ENCODE peak calls at places on chromosomes 7 and 10, in eight cellular contexts. One of them, this sample, is unnamed.
A peak's percentile ranks its signal among the peaks of the same experiment; 100 is the strongest.

GRCh38 chr10:5710854-5711253 is 26.2 kb downstream of the TASOR2 start:
- DNase-seq in left ventricle myocardium inferior: no peak
- DNase-seq in tibial nerve: no peak
- DNase-seq in body of pancreas: no peak
- DNase-seq in GM06990: no peak
- DNase-seq in chondrocyte: no peak
- DNase-seq in psoas muscle: no peak
- DNase-seq in fibroblast of lung: peak; percentile 24
- DNase-seq in this sample: no peak

GRCh38 chr7:135186261-135186540 is 15.7 kb upstream of the CYREN start:
- DNase-seq in body of pancreas: no peak
- DNase-seq in chondrocyte: no peak
- DNase-seq in tibial nerve: no peak
- DNase-seq in fibroblast of lung: no peak
- DNase-seq in left ventricle myocardium inferior: no peak
- DNase-seq in GM06990: no peak
- DNase-seq in psoas muscle: no peak
- DNase-seq in this sample: no peak

GRCh38 chr7:151706568-151707469 is 170.1 kb downstream of the PRKAG2 start:
- DNase-seq in fibroblast of lung: peak; percentile 45
- DNase-seq in chondrocyte: no peak
- DNase-seq in psoas muscle: peak; percentile 15
- DNase-seq in left ventricle myocardium inferior: peak; percentile 5
- DNase-seq in body of pancreas: no peak
- DNase-seq in GM06990: no peak
- DNase-seq in tibial nerve: no peak
- DNase-seq in this sample: no peak

GRCh38 chr10:86535057-86535882 is 13.7 kb upstream of the WAPL start:
- DNase-seq in tibial nerve: peak; percentile 46
- DNase-seq in body of pancreas: peak; percentile 91
- DNase-seq in chondrocyte: no peak
- DNase-seq in psoas muscle: peak; percentile 95
- DNase-seq in fibroblast of lung: peak; percentile 23
- DNase-seq in GM06990: peak; percentile 46
- DNase-seq in left ventricle myocardium inferior: peak; percentile 87
- DNase-seq in this sample: peak; percentile 44

GRCh38 chr10:108393111-108393510 is 1228.6 kb upstream of the SORCS1 start:
- DNase-seq in body of pancreas: no peak
- DNase-seq in psoas muscle: no peak
- DNase-seq in left ventricle myocardium inferior: no peak
- DNase-seq in GM06990: no peak
- DNase-seq in tibial nerve: no peak
- DNase-seq in fibroblast of lung: peak; percentile 25
- DNase-seq in chondrocyte: no peak
- DNase-seq in this sample: no peak

GRCh38 chr7:33667261-33667660 is 238.1 kb upstream of the BMPER start:
- DNase-seq in body of pancreas: no peak
- DNase-seq in left ventricle myocardium inferior: no peak
- DNase-seq in tibial nerve: no peak
- DNase-seq in fibroblast of lung: no peak
- DNase-seq in chondrocyte: no peak
- DNase-seq in GM06990: no peak
- DNase-seq in psoas muscle: no peak
- DNase-seq in this sample: no peak

GRCh38 chr7:75808106-75808505 is 5.5 kb downstream of the CCL24 start:
- DNase-seq in GM06990: no peak
- DNase-seq in left ventricle myocardium inferior: no peak
- DNase-seq in tibial nerve: no peak
- DNase-seq in chondrocyte: no peak
- DNase-seq in psoas muscle: no peak
- DNase-seq in fibroblast of lung: no peak
- DNase-seq in body of pancreas: no peak
- DNase-seq in this sample: no peak

GRCh38 chr7:2673934-2674333 is 14.1 kb upstream of the AMZ1 start:
- DNase-seq in body of pancreas: no peak
- DNase-seq in psoas muscle: no peak
- DNase-seq in GM06990: no peak
- DNase-seq in left ventricle myocardium inferior: no peak
- DNase-seq in tibial nerve: no peak
- DNase-seq in chondrocyte: no peak
- DNase-seq in fibroblast of lung: no peak
- DNase-seq in this sample: no peak

GRCh38 chr7:41886257-41886905 is 183.5 kb upstream of the INHBA start:
- DNase-seq in body of pancreas: peak; percentile 56
- DNase-seq in psoas muscle: peak; percentile 70
- DNase-seq in fibroblast of lung: peak; percentile 85
- DNase-seq in GM06990: no peak
- DNase-seq in chondrocyte: no peak
- DNase-seq in left ventricle myocardium inferior: peak; percentile 28
- DNase-seq in tibial nerve: peak; percentile 26
- DNase-seq in this sample: no peak

GRCh38 chr7:13770305-13770704 is 219.2 kb downstream of the ETV1 start:
- DNase-seq in chondrocyte: no peak
- DNase-seq in tibial nerve: no peak
- DNase-seq in fibroblast of lung: peak; percentile 37
- DNase-seq in psoas muscle: no peak
- DNase-seq in body of pancreas: no peak
- DNase-seq in left ventricle myocardium inferior: no peak
- DNase-seq in GM06990: no peak
- DNase-seq in this sample: no peak

GRCh38 chr7:18607025-18607424 is 111.5 kb downstream of the HDAC9 start:
- DNase-seq in fibroblast of lung: peak; percentile 32
- DNase-seq in psoas muscle: no peak
- DNase-seq in body of pancreas: no peak
- DNase-seq in chondrocyte: no peak
- DNase-seq in tibial nerve: no peak
- DNase-seq in left ventricle myocardium inferior: no peak
- DNase-seq in GM06990: no peak
- DNase-seq in this sample: no peak

GRCh38 chr7:157194948-157195347 is 56.2 kb downstream of the UBE3C start:
- DNase-seq in tibial nerve: no peak
- DNase-seq in left ventricle myocardium inferior: no peak
- DNase-seq in fibroblast of lung: no peak
- DNase-seq in GM06990: no peak
- DNase-seq in chondrocyte: no peak
- DNase-seq in body of pancreas: no peak
- DNase-seq in psoas muscle: no peak
- DNase-seq in this sample: no peak

GRCh38 chr10:84659497-84660276 is 331.3 kb downstream of the CCSER2 start:
- DNase-seq in psoas muscle: no peak
- DNase-seq in tibial nerve: no peak
- DNase-seq in left ventricle myocardium inferior: no peak
- DNase-seq in chondrocyte: no peak
- DNase-seq in GM06990: no peak
- DNase-seq in fibroblast of lung: no peak
- DNase-seq in body of pancreas: no peak
- DNase-seq in this sample: no peak

GRCh38 chr7:121101621-121102020 is 113.1 kb downstream of the CPED1 start:
- DNase-seq in chondrocyte: no peak
- DNase-seq in psoas muscle: no peak
- DNase-seq in fibroblast of lung: no peak
- DNase-seq in GM06990: no peak
- DNase-seq in tibial nerve: no peak
- DNase-seq in body of pancreas: no peak
- DNase-seq in left ventricle myocardium inferior: no peak
- DNase-seq in this sample: no peak

GRCh38 chr10:89805599-89806013 is 104.2 kb downstream of the KIF20B start:
- DNase-seq in chondrocyte: no peak
- DNase-seq in body of pancreas: no peak
- DNase-seq in fibroblast of lung: no peak
- DNase-seq in left ventricle myocardium inferior: no peak
- DNase-seq in tibial nerve: no peak
- DNase-seq in psoas muscle: no peak
- DNase-seq in GM06990: peak; percentile 51
- DNase-seq in this sample: no peak

DNA sequence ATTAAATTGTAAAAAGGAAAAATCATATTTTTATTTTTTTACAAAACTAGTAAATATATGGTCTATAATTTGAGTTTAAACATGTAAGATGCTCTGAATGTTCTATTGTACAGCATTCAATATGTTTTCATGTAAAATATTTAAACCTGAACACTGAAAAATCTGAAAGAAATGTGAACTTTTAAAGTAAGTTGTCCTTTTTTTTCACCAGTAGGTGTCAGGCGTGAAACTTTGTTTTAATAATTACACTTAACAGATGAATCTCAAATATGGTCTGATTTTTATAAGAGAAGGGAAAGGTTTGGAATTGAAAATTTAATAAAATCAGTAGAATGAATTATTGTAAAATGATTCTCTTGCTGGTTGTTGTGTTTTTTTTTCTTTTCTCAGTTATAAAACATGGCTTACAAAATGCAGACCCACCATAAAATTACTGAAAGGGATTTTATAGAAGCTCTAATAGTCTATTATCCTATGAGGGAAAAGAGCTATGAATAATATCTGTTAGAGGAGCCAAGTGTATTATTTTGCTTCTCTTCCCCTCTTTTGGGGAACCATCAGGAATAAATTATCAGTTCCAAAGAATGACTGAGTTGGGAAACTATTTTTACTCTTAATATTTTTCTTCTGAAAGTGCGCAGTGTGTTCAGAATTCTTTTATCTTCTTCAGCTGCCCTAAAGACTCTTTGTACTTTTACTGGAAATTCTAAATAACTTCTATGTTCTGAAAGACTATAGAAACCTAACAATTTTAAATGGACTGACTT is 217.7 kb upstream of the FZD1 start:
- DNase-seq in chondrocyte: no peak
- DNase-seq in psoas muscle: no peak
- DNase-seq in body of pancreas: no peak
- DNase-seq in left ventricle myocardium inferior: no peak
- DNase-seq in tibial nerve: no peak
- DNase-seq in GM06990: no peak
- DNase-seq in fibroblast of lung: peak; percentile 44
- DNase-seq in this sample: no peak
- TF ChIP-seq CTCF in chondrocyte: peak; percentile 87
- TF ChIP-seq CTCF in psoas muscle: peak; percentile 15
- TF ChIP-seq CTCF in body of pancreas: peak; percentile 8
- TF ChIP-seq CTCF in left ventricle myocardium inferior: peak; percentile 43
- TF ChIP-seq CTCF in tibial nerve: no peak
- TF ChIP-seq CTCF in GM06990: no peak
- TF ChIP-seq CTCF in fibroblast of lung: peak; percentile 26
- TF ChIP-seq CTCF in this sample: peak; percentile 59

GRCh38 chr7:44103566-44103940 is 592 bp upstream of the AEBP1 start:
- DNase-seq in GM06990: no peak
- DNase-seq in tibial nerve: no peak
- DNase-seq in psoas muscle: no peak
- DNase-seq in fibroblast of lung: no peak
- DNase-seq in left ventricle myocardium inferior: no peak
- DNase-seq in body of pancreas: no peak
- DNase-seq in chondrocyte: peak; percentile 70
- DNase-seq in this sample: no peak

GRCh38 chr7:44103941-44104879 is at the start of gene AEBP1:
- DNase-seq in left ventricle myocardium inferior: no peak
- DNase-seq in tibial nerve: no peak
- DNase-seq in GM06990: no peak
- DNase-seq in psoas muscle: peak; percentile 66
- DNase-seq in body of pancreas: no peak
- DNase-seq in chondrocyte: peak; percentile 83
- DNase-seq in fibroblast of lung: no peak
- DNase-seq in this sample: peak; percentile 51

GRCh38 chr7:44106311-44107065 is 2.3 kb downstream of the AEBP1 start:
- DNase-seq in tibial nerve: no peak
- DNase-seq in left ventricle myocardium inferior: no peak
- DNase-seq in body of pancreas: no peak
- DNase-seq in GM06990: no peak
- DNase-seq in chondrocyte: peak; percentile 51
- DNase-seq in fibroblast of lung: no peak
- DNase-seq in psoas muscle: peak; percentile 26
- DNase-seq in this sample: no peak

GRCh38 chr7:44105832-44106231 is 1.7 kb downstream of the AEBP1 start:
- DNase-seq in body of pancreas: no peak
- DNase-seq in fibroblast of lung: no peak
- DNase-seq in tibial nerve: no peak
- DNase-seq in psoas muscle: no peak
- DNase-seq in chondrocyte: peak; percentile 22
- DNase-seq in GM06990: no peak
- DNase-seq in left ventricle myocardium inferior: no peak
- DNase-seq in this sample: no peak

DNA sequence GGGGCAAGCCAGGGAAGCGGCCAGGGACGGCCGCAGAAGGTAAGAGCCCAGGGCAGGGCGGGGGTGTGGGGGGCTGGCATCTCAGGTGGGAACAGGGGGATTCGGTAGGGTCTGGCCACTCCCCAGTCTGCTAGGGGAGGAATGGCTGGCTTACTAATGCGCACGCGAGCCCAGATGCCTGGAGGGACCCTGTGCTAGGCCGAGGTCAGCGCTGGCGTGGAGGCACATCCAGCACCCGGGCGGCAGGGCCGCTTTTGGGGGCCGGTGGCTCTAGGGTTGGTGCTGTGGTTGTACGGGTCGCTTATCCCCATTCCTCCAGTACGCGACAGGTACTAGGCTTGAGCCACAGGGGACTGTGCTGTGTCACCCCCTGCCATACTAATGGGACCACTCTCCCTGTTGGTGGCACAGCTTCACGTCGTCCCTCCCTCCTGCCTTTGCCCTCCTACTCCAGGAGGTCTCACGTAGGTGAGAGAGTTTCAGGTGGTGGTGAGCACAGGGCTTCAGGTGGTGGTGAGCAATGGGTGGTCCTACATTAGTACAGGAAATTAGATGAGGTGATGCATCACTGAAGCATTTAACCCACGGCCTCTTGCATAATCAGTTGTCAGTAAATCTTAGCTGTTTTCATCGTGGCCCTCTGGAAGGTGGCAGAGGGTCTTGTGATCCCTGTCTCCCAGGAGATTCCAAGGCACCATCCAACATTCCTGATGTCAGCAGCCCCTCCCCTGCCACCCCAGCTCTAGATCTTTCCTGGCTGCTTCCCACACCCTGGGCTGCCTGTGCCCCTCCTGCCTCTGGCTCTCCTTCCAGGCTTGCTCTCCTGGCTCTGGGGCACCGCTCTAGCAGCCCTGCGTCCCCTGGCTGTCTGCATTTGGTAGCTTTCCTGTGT is 981 bp downstream of the AEBP1 start:
- DNase-seq in psoas muscle: peak; percentile 59
- DNase-seq in fibroblast of lung: peak; percentile 64
- DNase-seq in chondrocyte: peak; percentile 72
- DNase-seq in body of pancreas: no peak
- DNase-seq in left ventricle myocardium inferior: no peak
- DNase-seq in tibial nerve: no peak
- DNase-seq in GM06990: no peak
- DNase-seq in this sample: no peak
- TF ChIP-seq CTCF in psoas muscle: no peak
- TF ChIP-seq CTCF in fibroblast of lung: no peak
- TF ChIP-seq CTCF in chondrocyte: peak; percentile 26
- TF ChIP-seq CTCF in body of pancreas: no peak
- TF ChIP-seq CTCF in left ventricle myocardium inferior: no peak
- TF ChIP-seq CTCF in tibial nerve: no peak
- TF ChIP-seq CTCF in GM06990: no peak
- TF ChIP-seq CTCF in this sample: no peak

GRCh38 chr10:73910764-73911552 is at the start of gene PLAU:
- DNase-seq in chondrocyte: peak; percentile 89
- DNase-seq in body of pancreas: peak; percentile 41
- DNase-seq in psoas muscle: peak; percentile 68
- DNase-seq in tibial nerve: no peak
- DNase-seq in fibroblast of lung: peak; percentile 47
- DNase-seq in left ventricle myocardium inferior: peak; percentile 60
- DNase-seq in GM06990: peak; percentile 66
- DNase-seq in this sample: peak; percentile 43
- TF ChIP-seq CTCF in chondrocyte: peak; percentile 27
- TF ChIP-seq CTCF in body of pancreas: no peak
- TF ChIP-seq CTCF in psoas muscle: no peak
- TF ChIP-seq CTCF in tibial nerve: no peak
- TF ChIP-seq CTCF in fibroblast of lung: no peak
- TF ChIP-seq CTCF in left ventricle myocardium inferior: no peak
- TF ChIP-seq CTCF in GM06990: no peak
- TF ChIP-seq CTCF in this sample: no peak

GRCh38 chr10:130202984-130203617 is 66.9 kb downstream of the GLRX3 start:
- DNase-seq in left ventricle myocardium inferior: no peak
- DNase-seq in chondrocyte: peak; percentile 62
- DNase-seq in body of pancreas: no peak
- DNase-seq in GM06990: no peak
- DNase-seq in psoas muscle: no peak
- DNase-seq in fibroblast of lung: no peak
- DNase-seq in tibial nerve: no peak
- DNase-seq in this sample: no peak
- TF ChIP-seq CTCF in left ventricle myocardium inferior: no peak
- TF ChIP-seq CTCF in chondrocyte: no peak
- TF ChIP-seq CTCF in body of pancreas: no peak
- TF ChIP-seq CTCF in GM06990: no peak
- TF ChIP-seq CTCF in psoas muscle: no peak
- TF ChIP-seq CTCF in fibroblast of lung: no peak
- TF ChIP-seq CTCF in tibial nerve: no peak
- TF ChIP-seq CTCF in this sample: no peak

This sample was measured in endothelial cell.